ENCODE peak calls at places on chromosomes 16 and 17, in four cellular contexts. H is epithelial cell of esophagus; T is stimulated activated effector memory CD8-positive, alpha-beta T cell treated with anti-CD3 and anti-CD28 coated beads, Interleukin-12 subunit alpha, Interleukin-12 subunit beta, amount 100 ng/mL, for 72 hours; D is putamen. U is an unnamed sample.

GRCh38 chr17:60887607-60888028 is 210.0 kb downstream of the BCAS3 start:
- DNase-seq in H (no peak), T (no peak), D (no peak), U (peak)

GRCh38 chr17:73103661-73104335 is 11.3 kb upstream of the SLC39A11 start:
- DNase-seq in H (peak), T (no peak), D (no peak), U (peak)

GRCh38 chr17:59766486-59766885 is 59.0 kb downstream of the VMP1 start:
- DNase-seq in H (no peak), T (no peak), D (no peak), U (no peak)

GRCh38 chr17:37490638-37491614 is 1.2 kb downstream of the DUSP14 start:
- DNase-seq in H (peak), T (peak), D (peak), U (peak)

GRCh38 chr17:58398574-58399266 is 18.6 kb downstream of the RNF43 start:
- DNase-seq in H (no peak), T (no peak), D (no peak), U (no peak)

GRCh38 chr16:11955713-11956123 is 9.3 kb upstream of the TNFRSF17 start:
- DNase-seq in H (peak), T (no peak), D (no peak), U (peak)

GRCh38 chr16:11665071-11665491 is 3.2 kb upstream of the SNN start:
- DNase-seq in H (no peak), T (no peak), D (no peak), U (no peak)

GRCh38 chr16:49580751-49581303 is 207.2 kb downstream of the C16orf78 start:
- DNase-seq in H (no peak), T (no peak), D (no peak), U (peak)

GRCh38 chr17:80981062-80981902 is 10.4 kb upstream of the CHMP6 start:
- DNase-seq in H (no peak), T (peak), D (no peak), U (no peak)

GRCh38 chr17:35141681-35142466 is at the start of gene NLE1:
- DNase-seq in H (peak), T (peak), D (peak), U (peak)

GRCh38 chr16:21710938-21711337 is 47.2 kb downstream of the OTOA start:
- DNase-seq in H (no peak), T (no peak), D (no peak), U (no peak)

GRCh38 chr16:2858245-2859025 is 465 bp upstream of the PRSS22 start:
- DNase-seq in H (peak), T (no peak), D (no peak), U (peak)

U was measured in renal cortical epithelial cell.